ENCODE peak calls at places on chromosomes 4 and X, in eight cellular contexts. One of them, this sample, is unnamed. For H3K4me1, the result is how much of the 10 kb centered on the place peaks cover.

GRCh38 chr4:26558166-26558895 is 25.6 kb upstream of the TBC1D19 start:
- DNase-seq in fibroblast of lung: no peak
- DNase-seq in stomach: no peak
- DNase-seq in breast epithelium: no peak
- DNase-seq in mucosa of descending colon: no peak
- DNase-seq in ovary: no peak
- DNase-seq in A549: no peak
- DNase-seq in spleen: no peak
- DNase-seq in this sample: no peak

GRCh38 chr4:71270901-71271300 is 67.9 kb upstream of the SLC4A4 start:
- DNase-seq in mucosa of descending colon: no peak
- DNase-seq in A549: peak
- DNase-seq in ovary: no peak
- DNase-seq in stomach: peak
- DNase-seq in fibroblast of lung: peak
- DNase-seq in breast epithelium: no peak
- DNase-seq in spleen: no peak
- DNase-seq in this sample: no peak

GRCh38 chr4:122604146-122604545 is 16.7 kb downstream of the IL21 start:
- DNase-seq in ovary: no peak
- DNase-seq in fibroblast of lung: no peak
- DNase-seq in stomach: no peak
- DNase-seq in A549: no peak
- DNase-seq in spleen: no peak
- DNase-seq in mucosa of descending colon: no peak
- DNase-seq in breast epithelium: no peak
- DNase-seq in this sample: no peak

GRCh38 chr4:39066371-39066770 is 4.3 kb downstream of the KLHL5 start:
- DNase-seq in stomach: no peak
- DNase-seq in ovary: no peak
- DNase-seq in breast epithelium: no peak
- DNase-seq in spleen: no peak
- DNase-seq in A549: no peak
- DNase-seq in mucosa of descending colon: no peak
- DNase-seq in fibroblast of lung: no peak
- DNase-seq in this sample: no peak

GRCh38 chr4:101418055-101418454 is 70.7 kb upstream of the PPP3CA start:
- DNase-seq in mucosa of descending colon: no peak
- DNase-seq in A549: no peak
- DNase-seq in stomach: no peak
- DNase-seq in fibroblast of lung: no peak
- DNase-seq in ovary: no peak
- DNase-seq in spleen: peak
- DNase-seq in breast epithelium: no peak
- DNase-seq in this sample: no peak

GRCh38 chr4:112168719-112169500 is 23.7 kb downstream of the FAM241A start:
- DNase-seq in stomach: no peak
- DNase-seq in breast epithelium: no peak
- DNase-seq in spleen: no peak
- DNase-seq in A549: no peak
- DNase-seq in fibroblast of lung: no peak
- DNase-seq in mucosa of descending colon: no peak
- DNase-seq in ovary: no peak
- DNase-seq in this sample: no peak

GRCh38 chrX:119266364-119266995 is 30.4 kb downstream of the PGRMC1 start:
- DNase-seq in spleen: no peak
- DNase-seq in mucosa of descending colon: no peak
- DNase-seq in fibroblast of lung: peak
- DNase-seq in breast epithelium: no peak
- DNase-seq in stomach: no peak
- DNase-seq in A549: peak
- DNase-seq in ovary: no peak
- DNase-seq in this sample: no peak

GRCh38 chrX:109624641-109625311 is at the start of gene KCNE5:
- DNase-seq in spleen: no peak
- DNase-seq in breast epithelium: no peak
- DNase-seq in ovary: peak
- DNase-seq in mucosa of descending colon: no peak
- DNase-seq in A549: no peak
- DNase-seq in stomach: no peak
- DNase-seq in fibroblast of lung: no peak
- DNase-seq in this sample: peak

GRCh38 chr4:165204462-165204830 is 2.9 kb upstream of the KLHL2 start:
- DNase-seq in breast epithelium: no peak
- DNase-seq in fibroblast of lung: peak
- DNase-seq in mucosa of descending colon: no peak
- DNase-seq in spleen: no peak
- DNase-seq in ovary: no peak
- DNase-seq in stomach: no peak
- DNase-seq in A549: no peak
- DNase-seq in this sample: no peak

GRCh38 chrX:25012793-25013592 is 2.8 kb downstream of the ARX start:
- DNase-seq in mucosa of descending colon: no peak
- DNase-seq in stomach: no peak
- DNase-seq in spleen: no peak
- DNase-seq in breast epithelium: no peak
- DNase-seq in ovary: no peak
- DNase-seq in fibroblast of lung: no peak
- DNase-seq in A549: peak
- DNase-seq in this sample: no peak

GRCh38 chrX:1453390-1453783 is 678 bp upstream of the ASMTL start:
- DNase-seq in mucosa of descending colon: no peak
- DNase-seq in fibroblast of lung: no peak
- DNase-seq in breast epithelium: no peak
- DNase-seq in spleen: peak
- DNase-seq in A549: no peak
- DNase-seq in stomach: no peak
- DNase-seq in ovary: no peak
- DNase-seq in this sample: peak

GRCh38 chr4:88592600-88593448 is 544 bp downstream of the HERC3 start:
- DNase-seq in A549: peak
- DNase-seq in breast epithelium: peak
- DNase-seq in spleen: peak
- DNase-seq in fibroblast of lung: peak
- DNase-seq in ovary: peak
- DNase-seq in mucosa of descending colon: peak
- DNase-seq in stomach: peak
- DNase-seq in this sample: peak

GRCh38 chrX:148530464-148531077 is 30.2 kb downstream of the AFF2 start:
- DNase-seq in A549: peak
- DNase-seq in fibroblast of lung: peak
- DNase-seq in stomach: no peak
- DNase-seq in ovary: no peak
- DNase-seq in breast epithelium: no peak
- DNase-seq in mucosa of descending colon: no peak
- DNase-seq in spleen: no peak
- DNase-seq in this sample: no peak

GRCh38 chr4:157014621-157015591 is 43.3 kb upstream of the PDGFC start:
- DNase-seq in spleen: no peak
- DNase-seq in fibroblast of lung: peak
- DNase-seq in A549: no peak
- DNase-seq in stomach: no peak
- DNase-seq in ovary: no peak
- DNase-seq in breast epithelium: no peak
- DNase-seq in mucosa of descending colon: no peak
- DNase-seq in this sample: no peak

GRCh38 chr4:4541040-4541631 is 712 bp downstream of the STX18 start:
- DNase-seq in mucosa of descending colon: no peak
- DNase-seq in spleen: no peak
- DNase-seq in breast epithelium: no peak
- DNase-seq in stomach: peak
- DNase-seq in A549: peak
- DNase-seq in fibroblast of lung: peak
- DNase-seq in ovary: no peak
- DNase-seq in this sample: peak

GRCh38 chr4:89753601-89754066 is 83.3 kb downstream of the SNCA start:
- DNase-seq in ovary: no peak
- DNase-seq in fibroblast of lung: peak
- DNase-seq in mucosa of descending colon: no peak
- DNase-seq in stomach: no peak
- DNase-seq in A549: peak
- DNase-seq in spleen: no peak
- DNase-seq in breast epithelium: no peak
- DNase-seq in this sample: no peak

GRCh38 chr4:147736458-147736857 is 4.6 kb downstream of the ARHGAP10 start:
- DNase-seq in spleen: no peak
- DNase-seq in stomach: no peak
- DNase-seq in ovary: no peak
- DNase-seq in fibroblast of lung: peak
- DNase-seq in A549: no peak
- DNase-seq in mucosa of descending colon: no peak
- DNase-seq in breast epithelium: no peak
- DNase-seq in this sample: no peak

GRCh38 chrX:53237056-53237455 is 12.0 kb upstream of the KDM5C start:
- DNase-seq in fibroblast of lung: no peak
- DNase-seq in ovary: no peak
- DNase-seq in breast epithelium: no peak
- DNase-seq in stomach: no peak
- DNase-seq in mucosa of descending colon: no peak
- DNase-seq in spleen: peak
- DNase-seq in A549: no peak
- DNase-seq in this sample: no peak

GRCh38 chr4:94536649-94537464 is 85.1 kb downstream of the PDLIM5 start:
- DNase-seq in fibroblast of lung: no peak
- DNase-seq in spleen: no peak
- DNase-seq in mucosa of descending colon: no peak
- DNase-seq in ovary: no peak
- DNase-seq in stomach: no peak
- DNase-seq in A549: no peak
- DNase-seq in breast epithelium: no peak
- DNase-seq in this sample: no peak

GRCh38 chrX:155747520-155747919 is 133.6 kb upstream of the VAMP7 start:
- DNase-seq in stomach: peak
- DNase-seq in ovary: no peak
- DNase-seq in fibroblast of lung: no peak
- DNase-seq in spleen: no peak
- DNase-seq in breast epithelium: no peak
- DNase-seq in A549: no peak
- DNase-seq in mucosa of descending colon: peak
- DNase-seq in this sample: no peak

GRCh38 chr4:145044341-145044740 is 53.7 kb downstream of the ANAPC10 start:
- DNase-seq in mucosa of descending colon: no peak
- DNase-seq in stomach: no peak
- DNase-seq in ovary: no peak
- DNase-seq in fibroblast of lung: no peak
- DNase-seq in spleen: no peak
- DNase-seq in breast epithelium: no peak
- DNase-seq in A549: no peak
- DNase-seq in this sample: no peak

GRCh38 chr4:25937801-25938200 is 23.8 kb downstream of the SMIM20 start:
- DNase-seq in mucosa of descending colon: no peak
- DNase-seq in stomach: no peak
- DNase-seq in fibroblast of lung: peak
- DNase-seq in spleen: no peak
- DNase-seq in A549: no peak
- DNase-seq in breast epithelium: no peak
- DNase-seq in ovary: no peak
- DNase-seq in this sample: no peak

GRCh38 chr4:176883108-176883550 is 90.4 kb upstream of the VEGFC start:
- DNase-seq in ovary: no peak
- DNase-seq in stomach: no peak
- DNase-seq in mucosa of descending colon: no peak
- DNase-seq in spleen: no peak
- DNase-seq in fibroblast of lung: peak
- DNase-seq in A549: peak
- DNase-seq in breast epithelium: no peak
- DNase-seq in this sample: no peak

DNA sequence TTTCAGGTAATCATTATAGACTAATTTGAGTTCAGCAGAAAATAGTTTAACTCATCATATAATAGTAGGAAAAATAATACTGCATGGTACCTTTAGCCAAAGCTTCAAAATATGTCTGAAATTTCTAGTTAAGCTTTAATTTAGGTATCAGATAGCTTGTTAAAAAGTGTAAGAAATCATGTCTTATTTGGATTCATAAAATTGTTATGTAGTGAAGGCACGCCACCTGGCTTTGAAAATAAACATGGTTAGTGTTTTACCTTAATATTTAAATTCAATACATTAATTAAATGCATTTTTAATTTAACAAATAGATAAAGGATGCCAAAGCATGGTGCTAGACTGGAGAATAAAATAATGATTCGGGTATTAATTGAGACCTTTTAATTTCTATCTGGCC is 211.4 kb downstream of the FSTL5 start:
- DNase-seq in breast epithelium: no peak
- DNase-seq in ovary: no peak
- DNase-seq in mucosa of descending colon: no peak
- DNase-seq in fibroblast of lung: no peak
- DNase-seq in A549: peak
- DNase-seq in stomach: no peak
- DNase-seq in spleen: no peak
- DNase-seq in this sample: no peak
- TF ChIP-seq CTCF in breast epithelium: no peak
- TF ChIP-seq CTCF in ovary: no peak
- TF ChIP-seq CTCF in mucosa of descending colon: no peak
- TF ChIP-seq CTCF in fibroblast of lung: no peak
- TF ChIP-seq CTCF in A549: peak
- TF ChIP-seq CTCF in stomach: no peak
- TF ChIP-seq CTCF in spleen: no peak
- TF ChIP-seq CTCF in this sample: no peak

GRCh38 chr4:129429566-129430339 is 333.8 kb downstream of the C4orf33 start:
- DNase-seq in ovary: no peak
- DNase-seq in stomach: no peak
- DNase-seq in spleen: no peak
- DNase-seq in A549: no peak
- DNase-seq in mucosa of descending colon: no peak
- DNase-seq in fibroblast of lung: no peak
- DNase-seq in breast epithelium: no peak
- DNase-seq in this sample: no peak
- H3K4me1 ChIP-seq in ovary: under half
- H3K4me1 ChIP-seq in stomach: under half
- H3K4me1 ChIP-seq in spleen: under half
- H3K4me1 ChIP-seq in A549: under half
- H3K4me1 ChIP-seq in mucosa of descending colon: under half
- H3K4me1 ChIP-seq in fibroblast of lung: under half
- H3K4me1 ChIP-seq in breast epithelium: under half
- H3K4me1 ChIP-seq in this sample: under half

DNA sequence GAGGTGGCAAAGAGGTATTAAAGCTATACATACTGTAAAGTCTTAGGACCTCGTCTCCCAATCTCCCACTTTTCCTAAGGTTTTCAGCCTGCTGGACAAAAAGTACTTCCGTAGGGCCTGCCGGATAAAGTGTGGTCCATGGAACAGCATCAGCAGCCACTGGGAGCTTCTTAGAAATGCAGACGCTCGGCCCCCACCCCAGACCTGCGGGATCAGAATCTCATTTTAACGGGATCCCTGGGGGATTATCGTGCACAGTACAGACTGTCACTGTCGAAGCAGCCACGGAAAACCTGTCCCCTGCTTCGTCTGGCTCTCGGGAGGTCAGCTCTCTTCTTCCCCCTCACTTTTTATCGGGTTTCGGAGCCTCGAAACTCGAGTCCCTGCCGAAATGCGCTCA is 802 bp downstream of the ADGRG2 start:
- DNase-seq in stomach: no peak
- DNase-seq in ovary: no peak
- DNase-seq in spleen: no peak
- DNase-seq in fibroblast of lung: no peak
- DNase-seq in mucosa of descending colon: no peak
- DNase-seq in breast epithelium: no peak
- DNase-seq in A549: no peak
- DNase-seq in this sample: no peak
- H3K4me3 ChIP-seq in stomach: peak
- H3K4me3 ChIP-seq in ovary: no peak
- H3K4me3 ChIP-seq in spleen: peak
- H3K4me3 ChIP-seq in fibroblast of lung: no peak
- H3K4me3 ChIP-seq in mucosa of descending colon: no peak
- H3K4me3 ChIP-seq in breast epithelium: peak
- H3K4me3 ChIP-seq in A549: peak
- H3K4me3 ChIP-seq in this sample: peak

GRCh38 chrX:103918050-103918449 is 44.4 kb upstream of the TMSB15B start:
- DNase-seq in breast epithelium: no peak
- DNase-seq in spleen: no peak
- DNase-seq in stomach: peak
- DNase-seq in fibroblast of lung: peak
- DNase-seq in ovary: peak
- DNase-seq in mucosa of descending colon: peak
- DNase-seq in A549: peak
- DNase-seq in this sample: no peak
- TF ChIP-seq CTCF in breast epithelium: peak
- TF ChIP-seq CTCF in spleen: peak
- TF ChIP-seq CTCF in stomach: no peak
- TF ChIP-seq CTCF in fibroblast of lung: peak
- TF ChIP-seq CTCF in ovary: peak
- TF ChIP-seq CTCF in mucosa of descending colon: no peak
- TF ChIP-seq CTCF in A549: peak
- TF ChIP-seq CTCF in this sample: peak

This sample was measured in right lobe of liver.